ENCODE peak calls at places on chromosomes 7 and 10, in four cellular contexts. H, K, C and B are unnamed samples.
A peak's percentile ranks its signal among the peaks of the same experiment; 100 is the strongest.

GRCh38 chr7:131107343-131108211 is 220.1 kb upstream of the MKLN1 start:
- DNase-seq in C (peak; percentile 63), K (no peak), H (peak; percentile 80), B (peak; percentile 83)

GRCh38 chr7:8719102-8719501 is 285.7 kb downstream of the NXPH1 start:
- DNase-seq in K (no peak), H (no peak), C (no peak), B (no peak)

GRCh38 chr10:50362547-50363125 is 111.3 kb upstream of the ASAH2 start:
- DNase-seq in H (no peak), K (peak; percentile 79), C (no peak), B (no peak)

GRCh38 chr10:114259825-114260224 is 20.8 kb downstream of the VWA2 start:
- DNase-seq in K (no peak), H (no peak), C (no peak), B (no peak)

GRCh38 chr10:3813986-3814831 is 29.2 kb upstream of the KLF6 start:
- DNase-seq in H (no peak), C (no peak), K (no peak), B (peak; percentile 64)

GRCh38 chr10:32905466-32905865 is 52.6 kb downstream of the ITGB1 start:
- DNase-seq in H (no peak), K (no peak), C (no peak), B (no peak)

GRCh38 chr10:24969732-24970330 is 17.4 kb upstream of the PRTFDC1 start:
- DNase-seq in K (no peak), C (no peak), H (no peak), B (no peak)

GRCh38 chr7:100220833-100221718 is 1.3 kb downstream of the PVRIG start:
- DNase-seq in C (no peak), H (no peak), K (peak; percentile 82), B (no peak)

GRCh38 chr10:120581496-120581895 is 124.5 kb downstream of the PLPP4 start:
- DNase-seq in C (no peak), H (peak; percentile 6), K (no peak), B (no peak)

GRCh38 chr10:12993595-12993994 is 7.9 kb downstream of the CCDC3 start:
- DNase-seq in H (no peak), C (no peak), K (no peak), B (no peak)

GRCh38 chr7:124783271-124783670 is 17.7 kb upstream of the GPR37 start:
- DNase-seq in H (no peak), K (no peak), C (no peak), B (no peak)

GRCh38 chr7:120337308-120337907 is 64.4 kb downstream of the KCND2 start:
- DNase-seq in H (peak; percentile 9), C (no peak), K (no peak), B (peak; percentile 5)

GRCh38 chr7:33932221-33932620 is 26.9 kb downstream of the BMPER start:
- DNase-seq in K (no peak), H (no peak), C (no peak), B (no peak)

GRCh38 chr10:74035324-74035723 is 37.4 kb downstream of the VCL start:
- DNase-seq in K (no peak), H (no peak), C (no peak), B (no peak)

GRCh38 chr7:75889826-75890225 is 11.0 kb downstream of the RHBDD2 start:
- DNase-seq in K (no peak), H (no peak), C (no peak), B (no peak)

GRCh38 chr10:3660753-3661152 is 124.3 kb downstream of the KLF6 start:
- DNase-seq in C (no peak), K (no peak), H (no peak), B (no peak)

GRCh38 chr10:17003151-17003550 is 126.5 kb downstream of the CUBN start:
- DNase-seq in K (no peak), H (peak; percentile 68), C (no peak), B (no peak)

GRCh38 chr7:116888895-116889294 is 26.5 kb downstream of the CAPZA2 start:
- DNase-seq in H (no peak), K (no peak), C (no peak), B (no peak)

GRCh38 chr7:90720970-90721768 is 125.0 kb downstream of the CDK14 start:
- DNase-seq in K (no peak), H (no peak), C (no peak), B (peak; percentile 53)

GRCh38 chr10:92091965-92092364 is 168.4 kb downstream of the BTAF1 start:
- DNase-seq in K (no peak), C (no peak), H (no peak), B (no peak)

GRCh38 chr7:6181136-6181535 is 91.3 kb downstream of the CYTH3 start:
- DNase-seq in C (no peak), K (no peak), H (no peak), B (no peak)

GRCh38 chr7:123682690-123683089 is 27.0 kb downstream of the LMOD2 start:
- DNase-seq in C (no peak), H (peak; percentile 39), K (no peak), B (peak; percentile 52)

GRCh38 chr7:48337012-48337621 is 165.9 kb downstream of the ABCA13 start:
- DNase-seq in C (no peak), H (no peak), K (no peak), B (peak; percentile 10)

GRCh38 chr7:3151784-3152183 is 108.1 kb upstream of the CARD11 start:
- DNase-seq in H (no peak), C (no peak), K (no peak), B (no peak)

GRCh38 chr7:30977222-30977621 is 13.5 kb downstream of the GHRHR start:
- DNase-seq in K (no peak), H (no peak), C (no peak), B (no peak)

GRCh38 chr7:135761751-135762488 is 13.3 kb upstream of the FAM180A start:
- DNase-seq in C (no peak), H (no peak), K (no peak), B (no peak)

GRCh38 chr10:120022357-120022756 is 129.8 kb downstream of the SEC23IP start:
- DNase-seq in K (no peak), C (no peak), H (no peak), B (no peak)

GRCh38 chr10:131155218-131155902 is 156.2 kb downstream of the TCERG1L start:
- DNase-seq in C (no peak), H (no peak), K (no peak), B (no peak)

GRCh38 chr10:108439397-108439796 is 1274.9 kb upstream of the SORCS1 start:
- DNase-seq in K (no peak), H (no peak), C (no peak), B (no peak)

GRCh38 chr7:98206451-98207330 is 4.5 kb upstream of the BHLHA15 start:
- DNase-seq in K (no peak), C (no peak), H (no peak), B (no peak)

GRCh38 chr10:79161557-79161956 is 92.8 kb downstream of the ZMIZ1 start:
- DNase-seq in K (no peak), H (no peak), C (no peak), B (no peak)

GRCh38 chr7:141527076-141527475 is 24.1 kb upstream of the AGK start:
- DNase-seq in K (no peak), C (no peak), H (no peak), B (no peak)

GRCh38 chr10:11603741-11604140 is 7.7 kb downstream of the USP6NL start:
- DNase-seq in C (no peak), K (no peak), H (no peak), B (peak; percentile 81)

GRCh38 chr10:75266945-75267344 is 31.2 kb upstream of the COMTD1 start:
- DNase-seq in C (no peak), H (no peak), K (no peak), B (no peak)

GRCh38 chr10:15426558-15426957 is 55.5 kb upstream of the FAM171A1 start:
- DNase-seq in C (no peak), H (no peak), K (no peak), B (no peak)

GRCh38 chr7:38702002-38702535 is 70.9 kb upstream of the AMPH start:
- DNase-seq in K (no peak), H (no peak), C (no peak), B (no peak)

GRCh38 chr7:38709123-38709522 is 78.0 kb upstream of the AMPH start:
- DNase-seq in C (no peak), K (no peak), H (no peak), B (no peak)

GRCh38 chr7:38703093-38703492 is 71.9 kb upstream of the AMPH start:
- DNase-seq in H (no peak), K (no peak), C (no peak), B (peak; percentile 8)

GRCh38 chr7:38704041-38704547 is 72.9 kb upstream of the AMPH start:
- DNase-seq in C (no peak), H (no peak), K (no peak), B (no peak)

DNA sequence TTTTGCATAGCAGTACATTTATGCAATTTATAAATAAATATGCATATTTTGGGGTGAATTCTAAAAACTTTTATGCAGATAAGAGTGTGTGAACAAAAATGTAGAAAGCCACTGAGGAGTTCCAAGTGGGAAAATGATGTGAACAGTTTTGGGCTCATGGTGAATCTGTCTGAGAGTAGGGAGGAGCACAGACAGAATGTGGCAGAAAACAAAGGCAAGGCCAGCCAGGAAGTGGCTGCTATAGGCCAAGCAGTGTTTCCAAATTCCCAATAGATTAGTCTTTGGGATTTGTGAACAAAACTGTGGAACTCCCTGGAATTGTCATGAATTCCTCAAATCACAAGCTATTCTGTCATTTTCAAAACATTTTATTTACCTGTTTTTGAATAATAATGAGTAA is 73.6 kb upstream of the AMPH start:
- DNase-seq in C (no peak), H (no peak), K (no peak), B (no peak)
- TF ChIP-seq BRCA1 in C (no peak), H (no peak), K (no peak), B (no peak)

DNA sequence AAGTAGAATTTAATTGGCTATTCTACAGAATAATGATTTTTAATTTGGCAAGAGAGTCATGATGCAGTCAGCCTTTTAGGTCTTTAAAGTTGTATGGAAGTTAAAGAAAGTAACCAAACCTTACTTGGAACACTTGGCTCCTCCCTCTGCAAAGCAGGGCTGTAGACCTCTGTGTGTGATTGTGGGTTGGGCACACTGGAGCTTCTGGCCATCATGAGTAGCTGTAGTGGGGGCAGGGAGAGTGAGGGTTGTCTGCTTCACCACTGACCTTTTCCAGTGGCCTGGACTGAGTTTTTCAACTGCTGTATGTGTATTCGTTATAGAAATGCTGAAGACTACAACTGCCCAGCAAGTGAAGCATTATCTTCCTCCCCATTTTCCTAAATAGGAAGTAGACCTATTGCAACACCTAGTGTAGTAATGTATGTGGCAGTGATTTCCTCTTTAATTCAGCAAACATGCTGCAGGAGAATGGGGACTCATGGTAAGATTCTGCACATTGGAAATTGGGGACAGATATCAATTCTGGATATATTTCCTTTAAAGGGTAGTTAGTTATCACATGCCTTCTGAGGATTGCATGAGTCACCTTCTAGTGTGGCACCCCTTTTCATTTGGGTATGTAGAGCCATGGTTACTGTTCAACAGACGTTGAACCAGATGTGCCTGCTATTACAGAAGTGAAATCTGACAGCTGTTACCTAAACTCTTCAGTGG is 130.7 kb downstream of the SND1 start:
- DNase-seq in C (no peak), K (no peak), H (no peak), B (no peak)
- TF ChIP-seq BRCA1 in C (no peak), K (no peak), H (no peak), B (no peak)

DNA sequence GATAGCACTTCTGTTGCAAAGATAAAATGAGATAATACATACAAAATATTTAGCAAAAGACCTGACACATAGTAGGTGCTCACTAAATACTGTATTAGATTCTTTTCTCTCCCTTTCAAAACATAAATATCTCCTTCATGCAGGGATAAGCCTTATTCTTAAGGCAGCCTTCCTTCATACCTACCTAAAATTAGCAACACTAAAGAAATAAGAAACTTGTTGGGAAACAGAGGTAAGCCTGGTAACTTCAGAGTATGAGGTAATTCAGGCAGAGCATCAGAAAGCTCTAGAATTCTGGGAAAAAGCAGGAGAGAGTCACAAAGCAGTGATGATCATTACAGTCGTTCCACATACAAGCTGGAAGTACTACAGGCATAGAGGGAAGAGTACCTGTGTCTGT is 15.2 kb downstream of the HIBADH start:
- DNase-seq in H (no peak), C (no peak), K (no peak), B (no peak)
- TF ChIP-seq BRCA1 in H (no peak), C (no peak), K (no peak), B (no peak)

GRCh38 chr10:68561804-68562649 is 1.9 kb downstream of the TET1 start:
- DNase-seq in H (peak; percentile 78), C (peak; percentile 68), K (no peak), B (no peak)
- TF ChIP-seq BRCA1 in H (no peak), C (no peak), K (no peak), B (no peak)